ENCODE peak calls at places on chromosomes 4 and X, in six cellular contexts. P, M, E, J, C and N are unnamed samples.

GRCh38 chrX:107445146-107445545 is 4.3 kb upstream of the FRMPD3 start:
- DNase-seq in E (no peak), J (no peak), P (no peak), M (no peak), C (no peak), N (no peak)

GRCh38 chr4:140925417-140925816 is 169.2 kb upstream of the TBC1D9 start:
- DNase-seq in E (no peak), J (no peak), P (no peak), M (no peak), C (no peak), N (no peak)

GRCh38 chr4:20646287-20646686 is 54.0 kb upstream of the PACRGL start:
- DNase-seq in E (no peak), P (no peak), J (no peak), C (no peak), M (no peak), N (no peak)

GRCh38 chr4:100428051-100428450 is 89.8 kb downstream of the EMCN start:
- DNase-seq in J (no peak), P (peak), C (no peak), E (no peak), M (peak), N (no peak)

GRCh38 chr4:73740353-73740778 is at the start of gene CXCL8:
- DNase-seq in P (peak), C (no peak), M (peak), E (peak), J (peak), N (peak)

GRCh38 chr4:32499176-32499575 is 1779.0 kb downstream of the PCDH7 start:
- DNase-seq in P (no peak), C (no peak), M (no peak), E (no peak), J (no peak), N (no peak)

GRCh38 chr4:185794637-185795036 is 17.4 kb downstream of the SORBS2 start:
- DNase-seq in J (no peak), P (no peak), C (no peak), M (peak), E (no peak), N (no peak)

GRCh38 chrX:117645639-117646038 is 471.0 kb downstream of the KLHL13 start:
- DNase-seq in P (peak), J (no peak), M (no peak), C (no peak), E (no peak), N (no peak)

GRCh38 chr4:36399762-36400353 is 118.4 kb downstream of the DTHD1 start:
- DNase-seq in J (no peak), C (no peak), M (peak), E (no peak), P (peak), N (peak)

GRCh38 chr4:42750091-42750490 is 93.2 kb upstream of the ATP8A1 start:
- DNase-seq in J (no peak), M (no peak), P (peak), E (no peak), C (no peak), N (peak)

GRCh38 chr4:153522800-153523089 is 56.6 kb downstream of the TMEM131L start:
- DNase-seq in J (no peak), P (no peak), C (no peak), E (no peak), M (no peak), N (no peak)

GRCh38 chr4:146495277-146495676 is 26.5 kb downstream of the SLC10A7 start:
- DNase-seq in J (no peak), C (no peak), P (no peak), E (no peak), M (no peak), N (no peak)

GRCh38 chrX:154517101-154517781 is 1.2 kb upstream of the FAM3A start:
- DNase-seq in C (peak), J (no peak), M (no peak), E (peak), P (no peak), N (no peak)

GRCh38 chr4:156547439-156547838 is 424.2 kb downstream of the PDGFC start:
- DNase-seq in P (peak), J (no peak), E (no peak), M (peak), C (no peak), N (no peak)

GRCh38 chrX:38847903-38848230 is 46.6 kb downstream of the MID1IP1 start:
- DNase-seq in E (no peak), J (no peak), C (no peak), M (no peak), P (no peak), N (no peak)

GRCh38 chr4:82988323-82988832 is 22.2 kb downstream of the LIN54 start:
- DNase-seq in M (no peak), P (no peak), J (no peak), E (no peak), C (no peak), N (no peak)

GRCh38 chr4:94407846-94408245 is 43.9 kb upstream of the PDLIM5 start:
- DNase-seq in M (no peak), P (no peak), E (no peak), J (no peak), C (no peak), N (no peak)

GRCh38 chrX:375181-376036 is 11.3 kb downstream of the PPP2R3B start:
- DNase-seq in J (no peak), E (no peak), C (no peak), P (no peak), M (no peak), N (no peak)

GRCh38 chrX:100980608-100981497 is 11.3 kb downstream of the ARL13A start:
- DNase-seq in M (peak), C (no peak), J (no peak), P (no peak), E (peak), N (no peak)

DNA sequence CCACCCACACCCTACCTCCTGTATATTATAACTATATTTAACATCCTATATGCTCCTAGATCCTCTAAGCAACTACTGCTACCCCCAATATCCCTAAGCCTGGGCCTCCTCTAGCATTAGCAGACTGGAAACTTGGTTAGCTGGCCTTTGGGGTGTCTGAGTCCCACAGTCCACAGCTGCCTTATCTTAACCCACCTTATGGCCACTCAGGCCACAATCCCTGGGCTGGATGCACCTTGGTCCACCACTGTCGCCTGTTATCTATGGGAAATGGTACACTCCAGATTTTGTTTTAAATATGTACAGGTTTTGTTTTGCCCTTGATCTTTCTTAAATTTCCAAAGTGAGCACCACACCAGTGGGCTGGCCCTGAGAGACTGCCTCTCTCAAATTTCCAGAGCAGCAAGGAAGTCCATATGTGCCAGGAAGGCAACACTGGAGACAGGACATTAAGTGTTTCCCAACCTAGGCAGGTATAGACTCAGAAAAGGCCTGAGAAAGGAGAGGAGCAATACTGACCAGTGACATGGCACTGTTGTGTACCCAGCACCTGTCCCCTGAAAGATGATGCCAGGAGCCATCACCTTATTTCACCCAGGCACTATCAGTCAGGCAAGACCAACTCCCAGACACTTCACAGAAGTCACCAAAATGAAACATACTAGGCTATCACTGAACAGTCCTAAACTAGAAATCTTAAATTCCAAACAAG is 921 bp downstream of the PFKFB1 start:
- DNase-seq in C (no peak), P (no peak), M (no peak), E (no peak), J (no peak), N (no peak)
- TF ChIP-seq POLR2A in C (no peak), P (no peak), M (no peak), E (no peak), J (no peak), N (no peak)

DNA sequence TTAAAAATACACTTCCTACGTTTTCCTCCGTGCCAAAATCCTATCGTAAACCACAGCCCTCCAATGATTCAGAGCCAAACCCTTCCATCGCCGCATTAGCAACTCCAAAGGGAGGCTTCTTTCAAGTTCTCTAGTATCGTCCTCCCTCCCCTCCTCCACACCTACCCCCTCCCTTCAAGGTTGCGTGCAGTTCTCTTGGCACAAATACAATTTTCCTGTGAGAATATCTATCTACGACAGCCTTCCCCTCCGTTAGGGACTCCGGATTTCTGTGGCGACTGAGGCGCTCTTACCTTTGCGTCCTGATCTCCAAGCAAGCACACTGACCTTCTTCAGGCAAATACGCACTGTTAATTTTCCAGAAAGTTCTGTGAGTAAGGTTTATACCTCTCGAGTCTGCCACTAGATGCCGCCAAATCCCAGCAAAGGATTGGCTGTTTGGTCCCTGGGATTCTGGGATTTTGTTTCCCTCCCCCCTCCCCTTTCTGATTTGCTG is 1.2 kb upstream of the MORF4L2 start:
- DNase-seq in P (peak), M (peak), E (peak), C (peak), J (peak), N (peak)
- TF ChIP-seq POLR2A in P (peak), M (peak), E (peak), C (peak), J (no peak), N (peak)

DNA sequence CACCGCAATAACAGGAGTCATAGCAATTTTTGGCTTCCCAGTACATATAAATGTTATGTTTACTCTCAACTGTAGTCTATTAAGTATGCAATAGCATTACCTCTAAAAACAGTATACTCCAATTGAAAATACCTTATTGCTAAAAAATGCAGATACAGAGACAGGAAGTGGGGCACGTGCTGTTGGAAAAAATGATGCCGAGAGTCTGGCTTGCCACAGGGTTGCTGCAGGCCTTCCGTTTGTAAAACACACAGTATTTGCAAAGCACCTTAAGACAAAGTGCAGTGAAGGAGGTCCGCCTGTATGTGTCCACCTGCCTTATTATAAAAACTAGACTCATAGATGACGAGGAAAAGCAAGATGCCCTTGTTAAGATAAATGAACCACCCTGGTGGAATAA is 23.5 kb downstream of the CD99 start:
- DNase-seq in E (no peak), J (no peak), P (no peak), C (no peak), M (no peak), N (no peak)
- TF ChIP-seq POLR2A in E (no peak), J (no peak), P (no peak), C (no peak), M (no peak), N (no peak)

GRCh38 chr4:6768539-6768905 is 14.0 kb upstream of the KIAA0232 start:
- DNase-seq in J (no peak), C (no peak), P (peak), M (no peak), E (no peak), N (no peak)
- TF ChIP-seq POLR2A in J (no peak), C (no peak), P (no peak), M (no peak), E (no peak), N (no peak)

GRCh38 chr4:139416073-139416673 is 37.7 kb upstream of the RAB33B start:
- DNase-seq in E (no peak), C (no peak), M (peak), J (no peak), P (peak), N (peak)

GRCh38 chr4:139420652-139421051 is 33.3 kb upstream of the RAB33B start:
- DNase-seq in M (no peak), C (no peak), P (no peak), E (no peak), J (no peak), N (no peak)

DNA sequence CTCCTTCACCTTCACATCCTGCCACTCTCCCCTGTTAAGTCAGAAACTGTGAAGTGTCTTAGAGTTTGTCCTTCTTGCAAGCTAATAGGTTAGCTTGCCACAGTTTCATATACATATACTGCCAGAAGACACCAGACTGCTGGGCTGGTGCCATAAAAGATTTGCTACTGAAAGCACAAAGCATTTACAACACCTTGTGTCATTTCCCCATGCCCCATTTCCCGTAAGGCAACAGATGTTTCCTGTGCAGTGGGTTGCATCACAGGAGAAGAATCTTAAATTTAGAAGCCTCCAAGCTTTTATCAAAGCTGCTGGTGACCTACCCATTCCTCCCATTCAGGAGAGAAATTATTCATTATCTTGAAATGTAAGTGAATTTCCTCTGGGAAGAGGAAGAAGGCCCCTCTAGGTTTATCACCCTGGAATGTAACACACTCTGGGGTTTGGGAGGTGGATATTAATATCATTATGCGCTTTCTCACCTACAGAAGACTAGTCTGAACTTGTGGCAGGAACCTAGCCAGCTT is 34.5 kb upstream of the RAB33B start:
- DNase-seq in J (no peak), M (no peak), E (peak), C (peak), P (peak), N (no peak)
- TF ChIP-seq POLR2A in J (no peak), M (no peak), E (no peak), C (no peak), P (no peak), N (no peak)

GRCh38 chr4:63302792-63303191 is 1106.5 kb downstream of the TECRL start:
- DNase-seq in E (no peak), P (no peak), M (no peak), J (no peak), C (no peak), N (no peak)
- TF ChIP-seq POLR2A in E (no peak), P (no peak), M (no peak), J (no peak), C (no peak), N (no peak)

GRCh38 chrX:12996934-12997435 is 22.1 kb downstream of the TMSB4X start:
- DNase-seq in C (no peak), E (no peak), P (no peak), M (no peak), J (no peak), N (no peak)

GRCh38 chrX:12997898-12998687 is 23.2 kb downstream of the TMSB4X start:
- DNase-seq in M (no peak), E (no peak), C (no peak), J (no peak), P (no peak), N (peak)

GRCh38 chrX:13001097-13001496 is 26.2 kb downstream of the TMSB4X start:
- DNase-seq in P (no peak), E (no peak), C (no peak), J (no peak), M (no peak), N (no peak)

GRCh38 chrX:13000311-13000811 is 25.5 kb downstream of the TMSB4X start:
- DNase-seq in P (peak), J (no peak), E (no peak), M (no peak), C (no peak), N (no peak)

DNA sequence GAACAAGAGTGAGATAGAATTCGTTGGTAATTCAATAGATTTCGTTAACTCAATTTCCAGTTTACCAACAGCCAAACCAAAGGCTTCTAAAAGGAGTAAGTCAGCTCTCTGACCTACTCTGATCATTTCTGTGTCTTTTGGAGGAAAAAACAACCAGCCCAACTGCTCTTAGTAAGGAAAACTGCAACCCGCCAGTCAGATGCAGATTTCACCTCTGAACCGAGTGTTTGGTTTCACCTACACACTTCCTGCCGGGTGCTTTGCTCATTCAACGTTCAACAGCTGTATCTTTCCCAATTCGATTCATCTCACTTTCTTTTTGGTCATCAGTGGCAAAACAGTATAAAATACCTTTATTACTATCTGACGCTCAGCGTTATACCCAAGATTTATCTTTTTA is 24.5 kb downstream of the TMSB4X start:
- DNase-seq in E (no peak), C (no peak), P (peak), J (no peak), M (no peak), N (no peak)
- TF ChIP-seq POLR2A in E (no peak), C (no peak), P (no peak), J (no peak), M (no peak), N (no peak)

DNA sequence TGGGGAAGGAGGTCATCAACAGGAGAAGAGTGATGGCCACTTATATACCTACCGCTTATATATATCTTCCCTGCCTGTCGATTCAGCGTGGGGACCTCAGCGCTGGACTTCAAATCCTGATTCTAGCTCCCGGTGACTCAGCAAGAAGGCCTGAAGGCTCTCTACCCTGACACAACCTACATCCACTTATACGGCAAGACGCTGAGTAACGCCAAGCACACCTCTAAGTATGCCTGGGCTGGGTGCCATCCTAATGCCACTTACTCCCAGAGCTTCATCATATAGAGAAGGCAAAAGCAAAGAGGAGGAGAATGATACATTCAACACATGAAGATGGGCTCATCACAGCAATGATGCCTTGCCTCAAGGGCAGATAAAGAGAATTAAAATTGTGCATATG is 198.3 kb downstream of the CHIC2 start:
- DNase-seq in C (no peak), E (no peak), J (no peak), M (no peak), P (no peak), N (no peak)
- TF ChIP-seq POLR2A in C (no peak), E (no peak), J (no peak), M (no peak), P (no peak), N (no peak)